ENCODE peak calls at places on chromosomes 4 and X, in nine cellular contexts. Q is fibroblast of the aortic adventitia; R is hepatocyte; V is suprapubic skin; B is left ventricle myocardium inferior; J is HL-60; C is choroid plexus epithelial cell; I is osteocyte; S is CD8-positive, alpha-beta T cell. F is an unnamed sample.

GRCh38 chrX:114582264-114582632 is 1.6 kb upstream of the HTR2C start:
- DNase-seq in Q (no peak), R (no peak), V (no peak), B (no peak), J (no peak), C (no peak), I (no peak), S (no peak), F (no peak)

GRCh38 chr4:123826896-123827295 is 430.3 kb downstream of the SPRY1 start:
- DNase-seq in Q (peak; percentile 63), R (no peak), V (no peak), B (no peak), J (no peak), C (peak; percentile 84), I (no peak), S (no peak), F (no peak)

GRCh38 chr4:88275516-88275915 is 8.8 kb downstream of the PPM1K start:
- DNase-seq in Q (no peak), R (no peak), V (no peak), B (no peak), J (peak; percentile 26), C (peak; percentile 25), I (no peak), S (no peak), F (no peak)

GRCh38 chr4:89939464-89939863 is 44.8 kb downstream of the MMRN1 start:
- DNase-seq in Q (no peak), R (no peak), V (no peak), B (no peak), J (no peak), C (no peak), I (no peak), S (no peak), F (no peak)

GRCh38 chr4:8464376-8464775 is 23.8 kb downstream of the TRMT44 start:
- DNase-seq in Q (no peak), R (no peak), V (no peak), B (no peak), J (no peak), C (no peak), I (no peak), S (no peak), F (no peak)

GRCh38 chrX:120120223-120120622 is 4.5 kb upstream of the RHOXF1 start:
- DNase-seq in Q (no peak), R (no peak), V (no peak), B (no peak), J (no peak), C (peak; percentile 7), I (no peak), S (no peak), F (no peak)

GRCh38 chr4:55336138-55337034 is 9.7 kb upstream of the SRD5A3 start:
- DNase-seq in Q (no peak), R (no peak), V (no peak), B (no peak), J (peak; percentile 81), C (no peak), I (no peak), S (no peak), F (no peak)

GRCh38 chr4:189117426-189117825 is 823.2 kb upstream of the FRG1 start:
- DNase-seq in Q (no peak), R (no peak), V (no peak), B (no peak), J (no peak), C (no peak), I (no peak), S (no peak), F (no peak)

GRCh38 chr4:126735294-126736132 is 897.2 kb upstream of the INTU start:
- DNase-seq in Q (no peak), R (no peak), V (no peak), B (no peak), J (no peak), C (no peak), I (no peak), S (no peak), F (no peak)

GRCh38 chr4:47221721-47222120 is 190.4 kb downstream of the GABRB1 start:
- DNase-seq in Q (peak; percentile 91), R (peak; percentile 10), V (no peak), B (no peak), J (no peak), C (peak; percentile 87), I (no peak), S (no peak), F (no peak)

GRCh38 chr4:115119804-115120352 is 6.5 kb upstream of the NDST4 start:
- DNase-seq in Q (no peak), R (no peak), V (no peak), B (no peak), J (no peak), C (peak; percentile 10), I (no peak), S (no peak), F (no peak)

GRCh38 chrX:131861088-131861787 is 161.9 kb upstream of the STK26 start:
- DNase-seq in Q (no peak), R (no peak), V (no peak), B (no peak), J (no peak), C (no peak), I (no peak), S (no peak), F (no peak)

GRCh38 chr4:169282429-169283113 is 11.8 kb upstream of the SH3RF1 start:
- DNase-seq in Q (no peak), R (no peak), V (no peak), B (no peak), J (no peak), C (no peak), I (no peak), S (no peak), F (no peak)

GRCh38 chr4:169283114-169283509 is 12.4 kb upstream of the SH3RF1 start:
- DNase-seq in Q (peak; percentile 96), R (no peak), V (no peak), B (no peak), J (no peak), C (peak; percentile 75), I (no peak), S (no peak), F (no peak)

DNA sequence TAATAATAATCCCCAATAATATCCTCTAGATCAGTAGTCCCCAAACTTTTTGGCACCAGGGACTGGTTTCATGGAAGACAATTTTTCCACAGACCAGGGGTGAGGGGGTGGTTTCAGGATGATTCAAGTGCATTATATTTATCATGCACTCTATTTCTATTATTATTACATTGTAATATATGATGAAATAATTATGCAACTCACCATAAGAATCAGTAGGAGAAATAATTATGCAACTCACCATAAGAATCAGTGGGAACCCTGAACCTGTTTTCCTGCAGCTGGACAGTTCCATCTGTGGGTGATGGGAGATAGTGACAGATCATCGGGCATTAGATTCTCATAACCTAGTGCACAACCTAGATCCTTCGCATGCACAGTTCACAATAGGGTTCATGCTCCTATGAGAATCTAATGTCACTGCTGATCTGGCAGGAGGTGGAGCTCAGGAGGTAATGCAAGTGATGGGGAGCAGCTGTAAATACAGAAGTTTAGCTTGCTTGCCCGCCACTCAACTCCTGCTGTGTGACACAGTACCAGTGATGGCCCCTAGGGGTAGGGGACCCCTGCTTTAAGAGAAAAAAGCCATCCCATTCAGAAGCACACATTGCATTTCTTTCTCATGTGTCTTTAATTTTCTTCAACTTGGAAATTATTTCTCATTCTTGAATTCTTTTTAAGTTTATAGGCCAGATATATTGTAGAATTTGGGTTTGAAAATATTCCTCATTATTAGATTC is 16.0 kb upstream of the SH3RF1 start:
- DNase-seq in Q (no peak), R (no peak), V (no peak), B (no peak), J (no peak), C (no peak), I (no peak), S (no peak), F (no peak)
- TF ChIP-seq CTCF in Q (peak; percentile 27), R (no peak), V (no peak), B (peak; percentile 18), J (no peak), C (no peak), I (peak; percentile 9), S (no peak), F (peak; percentile 64)

GRCh38 chrX:135973025-135973547 is 702 bp downstream of the MMGT1 start:
- DNase-seq in Q (peak; percentile 30), R (peak; percentile 19), V (no peak), B (no peak), J (peak; percentile 16), C (peak; percentile 30), I (no peak), S (no peak), F (no peak)
- TF ChIP-seq CTCF in Q (no peak), R (no peak), V (no peak), B (peak; percentile 9), J (no peak), C (peak; percentile 26), I (no peak), S (no peak), F (no peak)

DNA sequence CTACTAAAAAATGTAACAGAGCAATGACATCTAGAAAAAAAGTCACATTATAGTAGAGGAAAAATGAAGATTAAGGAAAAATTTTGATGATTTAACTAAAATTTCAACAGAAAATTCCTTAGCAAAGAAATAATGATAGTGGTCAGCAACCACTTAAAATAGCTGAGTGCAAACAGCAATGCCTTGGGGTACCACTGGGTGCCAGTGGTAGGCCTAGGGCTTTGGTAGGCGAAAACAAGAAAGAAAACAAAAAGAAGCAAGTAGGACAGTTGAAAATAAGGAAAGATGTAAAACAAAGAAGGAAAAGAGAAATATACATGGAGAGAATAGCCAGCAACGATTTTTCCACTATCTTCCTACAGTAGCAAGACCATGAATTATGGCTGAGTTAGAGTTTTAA is 313.5 kb upstream of the IRS4 start:
- DNase-seq in Q (no peak), R (no peak), V (no peak), B (no peak), J (no peak), C (peak; percentile 0), I (no peak), S (no peak), F (no peak)
- TF ChIP-seq CTCF in Q (no peak), R (peak; percentile 21), V (no peak), B (no peak), J (no peak), C (peak; percentile 21), I (peak; percentile 36), S (no peak), F (peak; percentile 62)

GRCh38 chr4:56655209-56655626 is 25.9 kb downstream of the HOPX start:
- DNase-seq in Q (no peak), R (peak; percentile 29), V (peak; percentile 79), B (peak; percentile 24), J (no peak), C (no peak), I (no peak), S (peak; percentile 17), F (no peak)

GRCh38 chr4:56655627-56656345 is 25.3 kb downstream of the HOPX start:
- DNase-seq in Q (no peak), R (peak; percentile 31), V (no peak), B (peak; percentile 18), J (no peak), C (no peak), I (no peak), S (peak; percentile 15), F (no peak)

GRCh38 chr4:56657128-56657527 is 24.0 kb downstream of the HOPX start:
- DNase-seq in Q (no peak), R (no peak), V (no peak), B (no peak), J (no peak), C (no peak), I (no peak), S (no peak), F (no peak)

GRCh38 chr4:56657818-56658217 is 23.3 kb downstream of the HOPX start:
- DNase-seq in Q (no peak), R (no peak), V (no peak), B (no peak), J (no peak), C (no peak), I (no peak), S (no peak), F (no peak)

DNA sequence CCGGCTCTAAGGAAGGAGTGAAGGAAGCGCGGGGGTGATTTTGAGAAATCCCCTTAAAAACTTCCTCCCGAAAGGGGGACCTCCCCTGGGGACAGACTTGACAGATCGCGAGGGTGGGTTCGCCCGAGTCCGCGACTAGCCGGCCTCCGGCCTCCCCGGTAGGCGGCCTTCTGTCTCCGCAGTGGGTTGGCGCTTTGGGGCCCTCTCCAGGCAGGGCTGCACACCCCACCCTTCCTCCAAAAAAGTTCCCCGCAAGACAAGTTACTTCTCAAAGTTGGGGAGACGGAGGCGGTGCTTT is 24.8 kb downstream of the HOPX start:
- DNase-seq in Q (no peak), R (peak; percentile 19), V (no peak), B (peak; percentile 29), J (peak; percentile 6), C (no peak), I (no peak), S (peak; percentile 47), F (no peak)
- TF ChIP-seq CTCF in Q (peak; percentile 27), R (peak; percentile 30), V (no peak), B (peak; percentile 35), J (no peak), C (peak; percentile 52), I (no peak), S (no peak), F (peak; percentile 44)